ENCODE peak calls at places on chromosomes 7 and 10, in seven cellular contexts. N is transverse colon, M is tibial nerve, J is HCT116, Y is Peyer's patch, A is heart left ventricle, O is right lobe of liver. C is an unnamed sample.

GRCh38 chr10:59678884-59679301 is 30.8 kb downstream of the SLC16A9 start:
- DNase-seq in Y (no peak), J (no peak), A (no peak), M (no peak), O (no peak), N (peak; percentile 73), C (no peak)

GRCh38 chr10:51073461-51074237 is 638 bp upstream of the PRKG1 start:
- DNase-seq in N (peak; percentile 18), A (peak; percentile 43), Y (peak; percentile 52), J (no peak), M (peak; percentile 5), O (peak; percentile 21), C (peak; percentile 11)

GRCh38 chr7:140403878-140404564 is at the start of gene RAB19:
- DNase-seq in O (peak; percentile 60), J (peak; percentile 16), N (peak; percentile 75), Y (peak; percentile 82), M (no peak), A (no peak), C (peak; percentile 51)

GRCh38 chr10:103493911-103494877 is 689 bp downstream of the NEURL1 start:
- DNase-seq in J (no peak), M (no peak), A (no peak), N (no peak), O (no peak), Y (peak; percentile 56), C (no peak)

GRCh38 chr10:110724937-110725336 is 80.8 kb downstream of the RBM20 start:
- DNase-seq in A (no peak), N (no peak), O (no peak), Y (no peak), J (no peak), M (no peak), C (no peak)

GRCh38 chr7:43211693-43212092 is 99.2 kb downstream of the HECW1 start:
- DNase-seq in O (no peak), N (no peak), M (no peak), Y (no peak), J (no peak), A (no peak), C (no peak)

GRCh38 chr7:33248663-33249062 is 119.3 kb downstream of the BBS9 start:
- DNase-seq in O (no peak), M (no peak), Y (no peak), J (no peak), N (no peak), A (no peak), C (no peak)

GRCh38 chr7:134016223-134016941 is 110.8 kb upstream of the LRGUK start:
- DNase-seq in N (peak; percentile 16), O (peak; percentile 22), A (peak; percentile 29), Y (no peak), J (peak; percentile 12), M (peak; percentile 8), C (peak; percentile 39)

GRCh38 chr10:111113961-111114830 is 37.4 kb downstream of the ADRA2A start:
- DNase-seq in Y (no peak), M (no peak), O (no peak), A (no peak), J (no peak), N (no peak), C (no peak)

GRCh38 chr10:103849880-103850571 is 5.3 kb downstream of the SH3PXD2A start:
- DNase-seq in O (no peak), A (no peak), Y (no peak), J (no peak), M (no peak), N (no peak), C (no peak)

GRCh38 chr7:11489280-11489679 is 342.7 kb downstream of the THSD7A start:
- DNase-seq in N (no peak), J (no peak), A (no peak), Y (no peak), O (no peak), M (no peak), C (no peak)

DNA sequence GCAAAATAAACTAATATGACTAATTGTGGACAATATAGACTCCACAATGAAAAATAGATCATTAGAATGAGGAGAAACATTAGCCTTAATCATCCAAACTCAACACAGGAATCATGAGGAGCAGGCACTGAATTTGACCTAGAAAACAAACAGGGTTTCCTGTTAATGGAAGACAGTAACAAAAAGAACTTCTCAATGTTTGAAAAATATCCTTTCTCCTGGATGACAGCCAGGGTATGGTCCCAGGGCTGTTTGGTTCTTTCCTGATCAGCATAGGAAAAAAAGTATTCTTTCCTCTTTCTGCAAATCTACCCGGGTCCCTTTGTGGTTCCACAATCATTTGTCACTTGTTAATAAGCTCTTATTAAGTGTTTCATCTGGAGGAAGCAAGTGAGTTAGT is 145.3 kb upstream of the SVIL start:
- DNase-seq in Y (no peak), J (no peak), O (no peak), A (no peak), M (no peak), N (no peak), C (no peak)
- TF ChIP-seq CTCF in Y (no peak), J (no peak), O (no peak), A (no peak), M (no peak), N (no peak), C (no peak)

GRCh38 chr10:71888248-71888622 is 37.2 kb upstream of the PSAP start:
- DNase-seq in M (no peak), O (no peak), Y (no peak), J (no peak), N (no peak), A (no peak), C (no peak)
- H3K27ac ChIP-seq in M (peak overlapping the region; percentile 68), O (peak overlapping the region; percentile 13), Y (peak overlapping the region; percentile 72), J (peak overlapping the region; percentile 52), N (peak overlapping the region; percentile 83), A (peak overlapping the region; percentile 67), C (peak overlapping the region; percentile 67)

GRCh38 chr7:36152756-36153570 is at the start of gene EEPD1:
- DNase-seq in J (peak; percentile 97), M (peak; percentile 99), Y (peak; percentile 100), O (peak; percentile 100), A (peak; percentile 100), N (peak; percentile 100), C (peak; percentile 100)
- TF ChIP-seq POLR2A in J (peak; percentile 25), M (peak; percentile 67), Y (peak; percentile 90), O (peak; percentile 98), A (no peak), N (peak; percentile 81), C (peak; percentile 96)

DNA sequence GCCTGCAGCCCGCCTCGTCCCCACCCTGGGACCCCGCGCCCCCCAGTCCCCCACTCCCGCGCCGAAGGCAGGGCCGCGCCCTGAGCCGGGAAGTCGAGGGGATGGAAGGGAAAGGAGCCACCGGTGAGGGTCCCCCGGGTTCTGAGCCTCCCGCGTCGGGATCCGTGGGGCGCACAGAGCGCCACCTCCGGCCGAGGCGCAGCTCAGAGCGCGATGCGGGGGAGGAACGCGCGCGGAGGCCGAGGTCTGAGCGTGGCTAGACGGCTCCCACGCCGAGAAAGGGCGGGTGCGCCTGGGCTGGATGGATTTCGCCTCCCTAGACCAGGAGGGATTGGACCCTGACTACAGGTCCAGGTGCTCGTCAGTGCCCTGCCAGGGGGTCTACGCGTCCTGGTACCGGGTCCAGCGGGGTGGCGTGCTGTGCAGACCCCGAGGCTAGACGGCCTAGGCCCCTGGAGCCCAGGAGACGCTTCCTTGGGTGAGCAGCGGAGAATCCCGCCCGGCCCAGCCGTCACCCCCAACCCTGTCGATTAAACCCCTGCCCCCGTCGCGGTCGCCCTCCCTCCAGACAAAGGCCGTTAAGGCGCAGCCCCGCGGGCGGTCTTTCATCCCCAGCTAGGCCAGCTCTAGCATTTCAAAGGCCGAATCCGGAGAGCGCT is 986 bp upstream of the PDGFA start:
- DNase-seq in A (no peak), O (no peak), M (no peak), J (no peak), N (no peak), Y (no peak), C (no peak)
- TF ChIP-seq CTCF in A (no peak), O (no peak), M (no peak), J (no peak), N (no peak), Y (no peak), C (peak; percentile 6)

GRCh38 chr10:61963669-61964058 is 62.2 kb downstream of the ARID5B start:
- DNase-seq in M (no peak), N (no peak), O (no peak), J (no peak), A (no peak), Y (no peak), C (no peak)
- H3K27ac ChIP-seq in M (no peak overlapping the region), N (peak overlapping the region; percentile 69), O (peak overlapping the region; percentile 71), J (no peak overlapping the region), A (peak overlapping the region; percentile 40), Y (peak overlapping the region; percentile 66), C (peak overlapping the region; percentile 13)

GRCh38 chr7:116210345-116211005 is at the start of gene TES:
- DNase-seq in O (peak; percentile 86), Y (peak; percentile 90), N (peak; percentile 87), A (peak; percentile 75), J (peak; percentile 70), M (no peak), C (peak; percentile 71)
- TF ChIP-seq POLR2A in O (peak; percentile 88), Y (peak; percentile 95), N (peak; percentile 92), A (no peak), J (no peak), M (peak; percentile 43), C (peak; percentile 91)

GRCh38 chr7:21169667-21170605 is 257.9 kb upstream of the SP4 start:
- DNase-seq in A (no peak), J (no peak), O (no peak), M (no peak), Y (no peak), N (no peak), C (no peak)
- TF ChIP-seq CTCF in A (no peak), J (no peak), O (no peak), M (no peak), Y (no peak), N (no peak), C (no peak)

DNA sequence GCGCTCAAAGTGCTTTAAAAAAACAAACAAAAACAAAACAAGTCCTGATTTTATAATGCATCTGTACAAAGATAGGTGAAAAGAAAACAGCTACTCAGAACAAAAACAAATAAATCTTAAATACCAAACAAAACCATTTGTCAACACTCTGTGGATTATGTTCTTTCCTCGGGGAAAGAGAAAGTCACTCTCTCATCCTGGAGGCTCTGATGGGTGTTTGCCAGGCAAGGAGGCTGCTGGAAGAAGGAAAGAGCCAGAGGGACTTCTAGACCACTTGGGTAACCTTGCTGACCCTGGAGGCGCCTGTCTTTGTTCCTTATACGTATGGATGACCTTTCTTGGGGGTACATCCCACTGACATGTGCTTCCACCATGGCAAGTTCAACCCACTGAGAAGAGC is 92.7 kb downstream of the ZRANB1 start:
- DNase-seq in N (no peak), M (no peak), Y (no peak), O (no peak), A (no peak), J (no peak), C (no peak)
- H3K27ac ChIP-seq in N (no peak overlapping the region), M (no peak overlapping the region), Y (no peak overlapping the region), O (no peak overlapping the region), A (no peak overlapping the region), J (peak overlapping the region; percentile 8), C (peak overlapping the region; percentile 28)

GRCh38 chr7:137882261-137882668 is 35.5 kb upstream of the DGKI start:
- DNase-seq in Y (no peak), J (peak; percentile 85), N (no peak), A (no peak), O (no peak), M (no peak), C (no peak)
- TF ChIP-seq POLR2A in Y (no peak), J (no peak), N (no peak), A (no peak), O (no peak), M (no peak), C (no peak)